ENCODE peak calls at places on chromosomes 13 and 19, in seven cellular contexts. Y is stimulated activated naive CD4-positive, alpha-beta T cell; B is CD14-positive monocyte; T is KG1; Z is cardiac fibroblast; U is stimulated activated CD4-positive, alpha-beta T cell treated with anti-CD3 and anti-CD28 coated beads, Interleukin-1b, Interleukin-23, amount 100 ng/mL, for 24 hours; R is kidney epithelial cell. E is an unnamed sample.
A peak's percentile ranks its signal among the peaks of the same experiment; 100 is the strongest.

GRCh38 chr13:96273196-96273595 is 183.3 kb downstream of the HS6ST3 start:
- DNase-seq in R (no peak), T (no peak), U (no peak), B (no peak), Y (no peak), Z (no peak), E (no peak)

GRCh38 chr19:17618919-17619318 is 63.5 kb downstream of the COLGALT1 start:
- DNase-seq in Z (no peak), U (no peak), T (no peak), R (no peak), B (no peak), Y (no peak), E (no peak)

GRCh38 chr19:28905996-28906395 is 307.0 kb downstream of the UQCRFS1 start:
- DNase-seq in U (no peak), Y (no peak), B (no peak), R (no peak), T (no peak), Z (no peak), E (no peak)

GRCh38 chr13:42047561-42048322 is 706 bp upstream of the DGKH start:
- DNase-seq in Y (peak; percentile 35), T (no peak), Z (peak; percentile 78), B (no peak), R (no peak), U (peak; percentile 37), E (peak; percentile 54)

GRCh38 chr19:4909172-4909896 is at the start of gene UHRF1:
- DNase-seq in Z (no peak), T (peak; percentile 40), Y (no peak), U (peak; percentile 82), B (no peak), R (no peak), E (no peak)

GRCh38 chr13:30880756-30881155 is 25.3 kb upstream of the MEDAG start:
- DNase-seq in T (no peak), Z (peak; percentile 89), B (no peak), Y (no peak), R (no peak), U (no peak), E (no peak)

GRCh38 chr13:42485272-42485671 is 88.7 kb upstream of the TNFSF11 start:
- DNase-seq in Y (no peak), Z (no peak), R (no peak), U (no peak), B (no peak), T (no peak), E (no peak)

GRCh38 chr13:87669379-87669978 is 1.7 kb upstream of the SLITRK5 start:
- DNase-seq in R (no peak), U (no peak), Y (no peak), Z (peak; percentile 20), T (peak; percentile 71), B (no peak), E (no peak)